ENCODE peak calls at places on chromosomes 5 and 9, in six cellular contexts. E is K562, T is GM12878, O is H1, D is SK-N-SH, X is HepG2. N is an unnamed sample.

GRCh38 chr9:68497629-68498028 is 43.1 kb downstream of the TMEM252 start:
- DNase-seq in E (no peak), D (no peak), O (no peak), X (no peak), T (no peak), N (no peak)

GRCh38 chr9:89592963-89593775 is 11.6 kb upstream of the GADD45G start:
- DNase-seq in X (peak; percentile 66), E (no peak), T (no peak), O (peak; percentile 73), D (no peak), N (no peak)

GRCh38 chr5:173829826-173830225 is 58.3 kb upstream of the CPEB4 start:
- DNase-seq in E (no peak), X (no peak), D (no peak), O (no peak), T (no peak), N (no peak)

GRCh38 chr5:40364441-40364840 is 315.3 kb upstream of the PTGER4 start:
- DNase-seq in X (no peak), D (no peak), E (no peak), O (no peak), T (no peak), N (peak; percentile 71)

GRCh38 chr5:150782850-150783249 is 4.3 kb downstream of the SMIM3 start:
- DNase-seq in T (no peak), D (no peak), E (no peak), O (no peak), X (no peak), N (no peak)

GRCh38 chr5:129399069-129399468 is 61.0 kb upstream of the ADAMTS19 start:
- DNase-seq in O (no peak), X (no peak), D (no peak), E (no peak), T (no peak), N (no peak)

GRCh38 chr9:135081731-135082130 is 5.7 kb upstream of the OLFM1 start:
- DNase-seq in D (no peak), E (no peak), X (no peak), O (no peak), T (no peak), N (no peak)

GRCh38 chr5:41193462-41194166 is 19.7 kb downstream of the C6 start:
- DNase-seq in D (no peak), T (no peak), X (peak; percentile 58), O (no peak), E (no peak), N (no peak)

GRCh38 chr9:18061856-18062255 is 412.1 kb upstream of the ADAMTSL1 start:
- DNase-seq in D (no peak), T (no peak), O (no peak), E (no peak), X (no peak), N (peak; percentile 55)

GRCh38 chr9:6781476-6781875 is 23.7 kb downstream of the KDM4C start:
- DNase-seq in T (no peak), O (no peak), D (no peak), X (peak; percentile 93), E (no peak), N (no peak)

GRCh38 chr9:113545068-113545467 is 81.5 kb downstream of the RGS3 start:
- DNase-seq in T (no peak), D (no peak), O (no peak), X (no peak), E (no peak), N (no peak)

GRCh38 chr9:14868772-14869583 is 41.2 kb downstream of the FREM1 start:
- DNase-seq in O (no peak), E (no peak), T (no peak), X (peak; percentile 97), D (no peak), N (no peak)

GRCh38 chr5:109928046-109928445 is 238.3 kb downstream of the MAN2A1 start:
- DNase-seq in O (no peak), T (no peak), X (no peak), E (no peak), D (no peak), N (no peak)

GRCh38 chr5:109927639-109928038 is 237.9 kb downstream of the MAN2A1 start:
- DNase-seq in O (no peak), D (no peak), T (no peak), E (no peak), X (no peak), N (no peak)

GRCh38 chr5:109936091-109936490 is 246.4 kb downstream of the MAN2A1 start:
- DNase-seq in X (no peak), D (no peak), E (no peak), T (no peak), O (no peak), N (no peak)

GRCh38 chr5:109929371-109929770 is 239.6 kb downstream of the MAN2A1 start:
- DNase-seq in O (no peak), E (no peak), T (no peak), X (no peak), D (no peak), N (no peak)

GRCh38 chr5:109931049-109931448 is 241.3 kb downstream of the MAN2A1 start:
- DNase-seq in X (no peak), D (no peak), T (no peak), O (no peak), E (no peak), N (no peak)
- H3K4me3 ChIP-seq in X (peak overlapping the region; percentile 31), D (no peak overlapping the region), T (no peak overlapping the region), O (no peak overlapping the region), E (no peak overlapping the region), N (no peak overlapping the region)

GRCh38 chr9:97756991-97757390 is 59.9 kb upstream of the XPA start:
- DNase-seq in X (no peak), T (no peak), D (no peak), O (no peak), E (no peak), N (no peak)
- TF ChIP-seq GABPA in X (no peak), T (no peak), D (no peak), O (no peak), E (no peak), N (no peak)

DNA sequence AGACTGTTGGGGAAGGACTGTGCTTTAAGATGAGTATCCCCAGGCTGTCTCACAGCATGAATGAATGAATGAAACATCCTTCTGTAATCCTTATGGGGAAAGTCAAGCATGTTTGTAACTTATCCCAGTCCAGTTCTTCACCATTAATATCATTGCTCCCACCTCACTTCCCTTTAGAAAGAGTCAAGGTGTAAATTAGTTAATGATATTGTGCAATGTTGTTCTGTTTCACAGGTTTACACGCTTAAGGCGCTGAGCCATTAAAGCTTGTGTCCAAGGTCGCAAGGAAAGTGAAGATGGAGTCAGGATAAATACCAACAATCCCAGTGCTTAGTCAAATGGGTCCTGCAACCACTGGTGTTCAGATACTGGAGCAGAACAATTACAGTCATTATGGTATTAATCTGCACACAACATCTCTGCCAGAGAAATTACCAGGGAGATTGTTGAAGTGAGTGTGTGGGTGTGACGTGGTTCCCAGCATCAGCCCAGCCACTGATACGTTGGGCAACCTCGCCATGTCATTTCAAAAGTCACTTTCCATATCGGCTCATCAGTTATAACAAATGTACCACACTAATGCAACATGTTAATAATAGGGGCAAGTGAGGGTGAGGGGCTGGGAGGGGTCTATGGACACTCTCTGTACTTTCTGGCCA is 1.5 kb upstream of the MYO10 start:
- DNase-seq in E (no peak), T (no peak), X (no peak), O (no peak), D (peak; percentile 27), N (peak; percentile 37)
- H3K4me3 ChIP-seq in E (no peak overlapping the region), T (no peak overlapping the region), X (no peak overlapping the region), O (no peak overlapping the region), D (no peak overlapping the region), N (no peak overlapping the region)

GRCh38 chr5:2143088-2143487 is 260.4 kb upstream of the IRX4 start:
- DNase-seq in E (peak; percentile 38), D (no peak), X (no peak), O (no peak), T (no peak), N (no peak)
- TF ChIP-seq GABPA in E (no peak), D (no peak), X (no peak), O (no peak), T (no peak), N (no peak)

GRCh38 chr5:44945743-44946142 is 137.0 kb downstream of the MRPS30 start:
- DNase-seq in X (no peak), O (no peak), E (no peak), D (no peak), T (no peak), N (no peak)

GRCh38 chr5:44942524-44943001 is 133.8 kb downstream of the MRPS30 start:
- DNase-seq in D (no peak), X (no peak), O (no peak), E (no peak), T (no peak), N (no peak)

DNA sequence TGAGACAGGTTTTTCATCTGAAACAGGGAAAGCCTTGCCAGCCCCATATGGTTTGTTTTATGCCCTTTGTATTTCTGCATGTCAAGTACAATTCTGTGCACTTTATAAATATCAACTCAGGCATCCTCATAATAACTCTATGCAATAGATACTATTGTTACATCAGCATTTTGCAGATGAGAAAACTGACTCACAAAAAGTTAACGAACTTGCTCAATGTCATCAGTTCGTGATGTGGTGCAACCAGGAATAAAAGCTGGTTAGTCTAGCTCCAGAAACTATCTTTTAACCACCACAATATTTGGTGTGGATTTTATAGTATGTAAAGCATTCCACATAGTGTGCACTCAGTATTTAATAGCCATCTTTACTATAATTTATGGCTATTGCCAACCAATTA is 134.9 kb downstream of the MRPS30 start:
- DNase-seq in E (no peak), O (no peak), D (no peak), X (no peak), T (no peak), N (no peak)
- H3K4me3 ChIP-seq in E (no peak overlapping the region), O (no peak overlapping the region), D (no peak overlapping the region), X (no peak overlapping the region), T (no peak overlapping the region), N (no peak overlapping the region)